ENCODE peak calls at places on chromosomes 4 and X, in six cellular contexts. R is mammary epithelial cell, B is HepG2, D is MM.1S, G is GM23248, F is PC-3. J is an unnamed sample.
A peak's percentile ranks its signal among the peaks of the same experiment; 100 is the strongest.

GRCh38 chrX:13569479-13570244 is at the start of gene EGFL6:
- DNase-seq in R (no peak), B (no peak), D (no peak), G (no peak), F (no peak), J (no peak)

GRCh38 chrX:67780694-67781109 is 236.9 kb downstream of the AR start:
- DNase-seq in R (peak; percentile 9), B (no peak), D (peak; percentile 78), G (peak; percentile 92), F (peak; percentile 2), J (peak; percentile 96)

GRCh38 chrX:86370927-86371326 is 222.7 kb downstream of the DACH2 start:
- DNase-seq in R (no peak), B (peak; percentile 52), D (no peak), G (no peak), F (no peak), J (no peak)

GRCh38 chr4:2484993-2485392 is 16.1 kb downstream of the RNF4 start:
- DNase-seq in R (no peak), B (no peak), D (peak; percentile 83), G (peak; percentile 84), F (no peak), J (no peak)

GRCh38 chr4:94452476-94453300 is 946 bp downstream of the PDLIM5 start:
- DNase-seq in R (peak; percentile 83), B (peak; percentile 81), D (peak; percentile 14), G (peak; percentile 93), F (peak; percentile 78), J (peak; percentile 82)

GRCh38 chr4:7252510-7253340 is 60.4 kb downstream of the SORCS2 start:
- DNase-seq in R (no peak), B (no peak), D (no peak), G (no peak), F (no peak), J (no peak)

GRCh38 chrX:44980403-44980802 is 107.4 kb downstream of the KDM6A start:
- DNase-seq in R (no peak), B (no peak), D (no peak), G (no peak), F (no peak), J (no peak)

GRCh38 chr4:62640296-62640695 is 1440.2 kb downstream of the ADGRL3 start:
- DNase-seq in R (no peak), B (no peak), D (no peak), G (no peak), F (peak; percentile 81), J (peak; percentile 10)

GRCh38 chr4:29289118-29289517 is 1431.1 kb upstream of the PCDH7 start:
- DNase-seq in R (no peak), B (no peak), D (no peak), G (no peak), F (no peak), J (no peak)

GRCh38 chrX:111244238-111244750 is 26.0 kb downstream of the CAPN6 start:
- DNase-seq in R (peak; percentile 5), B (peak; percentile 0), D (peak; percentile 21), G (peak; percentile 25), F (peak; percentile 10), J (no peak)

GRCh38 chr4:7335363-7336066 is 99.2 kb downstream of the PSAPL1 start:
- DNase-seq in R (peak; percentile 18), B (peak; percentile 36), D (peak; percentile 48), G (peak; percentile 60), F (peak; percentile 58), J (no peak)

GRCh38 chrX:101287402-101287801 is 3.7 kb downstream of the TAF7L start:
- DNase-seq in R (peak; percentile 25), B (peak; percentile 11), D (peak; percentile 37), G (peak; percentile 49), F (peak; percentile 75), J (peak; percentile 8)

GRCh38 chrX:136271300-136271699 is 20.1 kb upstream of the MAP7D3 start:
- DNase-seq in R (no peak), B (no peak), D (no peak), G (no peak), F (no peak), J (no peak)

GRCh38 chr4:152935661-152936445 is at the start of gene FHDC1:
- DNase-seq in R (peak; percentile 82), B (no peak), D (peak; percentile 84), G (peak; percentile 39), F (peak; percentile 76), J (peak; percentile 19)

GRCh38 chrX:154010330-154011087 is 9.2 kb downstream of the IRAK1 start:
- DNase-seq in R (no peak), B (peak; percentile 66), D (no peak), G (peak; percentile 69), F (no peak), J (no peak)

GRCh38 chrX:11765449-11765848 is 7.4 kb downstream of the MSL3 start:
- DNase-seq in R (no peak), B (no peak), D (no peak), G (no peak), F (no peak), J (no peak)

GRCh38 chr4:5970381-5971076 is 47.7 kb downstream of the C4orf50 start:
- DNase-seq in R (no peak), B (no peak), D (no peak), G (no peak), F (no peak), J (no peak)

GRCh38 chr4:132097046-132097445 is 1052.0 kb upstream of the PCDH10 start:
- DNase-seq in R (no peak), B (no peak), D (no peak), G (no peak), F (no peak), J (no peak)

GRCh38 chr4:115119804-115120352 is 6.5 kb upstream of the NDST4 start:
- DNase-seq in R (no peak), B (no peak), D (no peak), G (peak; percentile 15), F (no peak), J (no peak)

GRCh38 chr4:2743518-2744445 is 12.4 kb downstream of the TNIP2 start:
- DNase-seq in R (no peak), B (no peak), D (peak; percentile 12), G (no peak), F (no peak), J (no peak)

DNA sequence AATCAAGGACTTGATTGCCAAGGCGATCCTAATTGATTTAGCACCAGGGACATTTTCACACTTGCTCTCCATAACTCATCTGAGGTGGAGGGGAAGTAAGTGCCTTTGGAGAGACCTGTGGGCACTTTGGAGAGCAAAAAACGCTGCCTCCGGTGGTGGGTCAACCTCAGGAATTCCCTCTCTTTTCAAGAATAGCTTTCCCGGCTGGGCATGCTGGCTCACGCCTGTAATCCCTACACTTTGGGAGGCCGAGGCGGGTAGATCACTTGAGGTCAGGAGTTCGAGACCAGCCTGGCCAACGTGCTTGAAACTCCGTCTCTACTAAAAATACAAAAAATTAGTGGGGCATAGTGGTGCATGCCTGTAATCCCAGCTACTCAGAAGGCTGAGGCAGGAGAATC is 49.2 kb downstream of the PRPS1 start:
- DNase-seq in R (peak; percentile 56), B (no peak), D (no peak), G (peak; percentile 20), F (peak; percentile 21), J (peak; percentile 42)
- H3K4me1 ChIP-seq in R (peaks cover 43% of the 10 kb centered on the region), B (no peaks in the 10 kb centered on the region), D (peaks cover 35% of the 10 kb centered on the region), G (peaks cover 35% of the 10 kb centered on the region), F (peaks cover 28% of the 10 kb centered on the region), J (peaks cover 25% of the 10 kb centered on the region)

DNA sequence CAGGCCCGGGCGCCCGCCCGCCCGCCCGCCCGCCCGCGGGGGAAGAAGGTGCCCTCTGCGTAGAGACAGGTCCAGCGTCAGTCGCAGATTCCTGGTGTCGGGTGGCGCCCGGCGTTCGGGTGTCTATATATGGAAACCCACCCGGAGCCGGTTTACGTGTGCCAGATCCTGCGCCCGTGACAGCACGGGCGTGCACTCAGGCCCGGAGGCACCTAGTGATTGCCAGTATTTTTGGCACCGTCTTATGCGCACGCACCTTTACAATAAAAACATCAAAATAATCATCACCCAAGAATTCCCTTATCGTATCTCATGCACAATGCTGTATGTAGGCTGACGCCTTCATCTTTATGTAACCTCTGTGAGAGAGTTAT is 517 bp downstream of the SLC25A4 start:
- DNase-seq in R (peak; percentile 53), B (peak; percentile 22), D (peak; percentile 48), G (peak; percentile 55), F (peak; percentile 44), J (peak; percentile 12)
- H3K9ac ChIP-seq in R (peak overlapping the region; percentile 21), B (peak overlapping the region; percentile 78), D (peak overlapping the region; percentile 55), G (peak overlapping the region; percentile 65), F (peak overlapping the region; percentile 43), J (peak overlapping the region; percentile 66)

DNA sequence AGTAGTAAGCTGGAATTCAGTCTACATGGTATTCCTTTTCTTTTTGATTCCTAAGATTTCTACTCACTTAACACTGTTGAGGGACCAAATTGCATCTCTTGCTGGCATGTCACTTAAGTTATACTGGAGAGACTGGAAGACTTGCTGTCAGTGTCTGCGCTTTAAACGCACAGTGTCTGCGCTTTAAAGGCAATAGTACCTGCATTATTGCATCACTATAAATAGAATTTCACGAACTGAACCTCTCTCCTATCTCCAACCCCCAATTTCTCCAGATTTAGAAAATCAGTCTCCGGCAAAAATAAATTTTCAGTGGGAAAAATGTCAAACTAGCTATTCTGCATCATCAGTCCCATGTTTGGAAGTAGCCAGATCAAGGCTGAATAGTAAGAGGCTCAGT is 21.2 kb downstream of the SMAD1 start:
- DNase-seq in R (no peak), B (no peak), D (no peak), G (no peak), F (no peak), J (no peak)
- H3K4me1 ChIP-seq in R (peaks cover under 1% of the 10 kb centered on the region), B (peaks cover 45% of the 10 kb centered on the region), D (peaks cover 20% of the 10 kb centered on the region), G (peaks cover 7% of the 10 kb centered on the region), F (peaks cover 9% of the 10 kb centered on the region), J (peaks cover 3% of the 10 kb centered on the region)

DNA sequence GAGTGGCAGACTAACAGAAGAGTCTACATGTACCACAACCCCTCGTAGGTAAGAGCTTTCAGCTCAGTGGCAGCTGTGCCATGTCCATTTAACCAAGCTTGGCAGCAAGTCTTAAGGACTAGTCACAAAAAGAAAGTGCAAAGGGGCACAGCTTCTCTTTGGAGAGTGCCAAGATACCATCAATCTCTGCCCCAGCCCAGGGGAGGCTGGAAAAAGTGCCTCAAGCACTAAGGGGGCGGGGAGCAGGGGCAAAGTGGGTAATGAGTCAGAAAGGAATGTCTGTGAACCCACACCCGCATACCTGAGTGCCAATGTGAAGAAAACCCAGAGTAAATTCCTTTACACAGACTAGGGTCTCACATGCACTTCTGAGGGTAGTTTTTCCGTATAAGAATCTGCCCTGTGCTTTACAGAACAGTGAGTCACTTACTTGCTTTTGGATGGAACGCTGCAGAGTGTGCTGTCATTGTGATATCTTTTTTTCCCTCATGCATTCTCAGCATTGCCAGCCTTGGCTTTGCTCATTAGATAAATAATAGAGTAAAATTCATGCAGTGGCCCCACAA is 219.8 kb downstream of the ZNF674 start:
- DNase-seq in R (peak; percentile 92), B (peak; percentile 41), D (no peak), G (peak; percentile 77), F (peak; percentile 96), J (peak; percentile 88)
- H3K9ac ChIP-seq in R (peak overlapping the region; percentile 29), B (peak overlapping the region; percentile 97), D (no peak overlapping the region), G (no peak overlapping the region), F (peak overlapping the region; percentile 90), J (peak overlapping the region; percentile 54)

DNA sequence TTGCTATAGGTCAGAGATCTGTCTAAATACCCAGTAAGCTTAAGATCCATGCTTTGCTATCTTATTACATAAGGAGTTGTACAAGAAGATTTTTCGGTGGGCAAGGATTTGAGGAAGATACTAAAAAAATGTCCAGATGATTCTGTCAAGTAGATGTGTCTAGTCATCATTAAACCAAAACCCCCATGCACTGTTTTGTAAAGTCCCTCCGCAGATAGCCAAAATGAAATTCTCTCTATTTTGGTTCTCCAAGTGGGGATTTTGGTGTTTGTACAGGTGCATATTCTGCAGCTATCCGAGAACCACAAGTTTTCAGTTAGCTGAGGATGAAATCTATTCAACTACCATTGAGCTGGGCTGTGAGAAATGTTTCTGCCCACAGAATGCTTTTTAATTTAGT is 994.8 kb downstream of the NLGN4X start:
- DNase-seq in R (no peak), B (no peak), D (peak; percentile 75), G (no peak), F (no peak), J (no peak)
- H3K4me1 ChIP-seq in R (no peaks in the 10 kb centered on the region), B (no peaks in the 10 kb centered on the region), D (peaks cover 11% of the 10 kb centered on the region), G (no peaks in the 10 kb centered on the region), F (no peaks in the 10 kb centered on the region), J (no peaks in the 10 kb centered on the region)

J was measured in astrocyte.